ENCODE peak calls at places on chromosomes 11 and 22, in ten cellular contexts. K, W, E, M, J, N, U, G, B and Y are unnamed samples.

GRCh38 chr22:31926969-31927368 is 17.4 kb upstream of the YWHAH start:
- DNase-seq in M (peak), G (peak), E (no peak), J (no peak), B (peak), U (no peak), K (no peak), N (no peak), W (no peak), Y (no peak)

GRCh38 chr11:46345131-46345597 is 2.1 kb upstream of the DGKZ start:
- DNase-seq in M (no peak), U (no peak), E (no peak), B (no peak), G (no peak), K (no peak), N (peak), J (peak), W (peak), Y (no peak)

GRCh38 chr22:36470994-36471331 is 10.5 kb downstream of the TXN2 start:
- DNase-seq in K (no peak), B (no peak), W (no peak), G (no peak), E (no peak), U (no peak), J (no peak), N (no peak), M (no peak), Y (no peak)

GRCh38 chr22:49712195-49712791 is 115.4 kb downstream of the BRD1 start:
- DNase-seq in U (no peak), E (no peak), N (no peak), B (no peak), G (peak), M (no peak), K (no peak), J (no peak), W (no peak), Y (no peak)

GRCh38 chr22:30268331-30268730 is 1.7 kb upstream of the OSM start:
- DNase-seq in B (no peak), G (no peak), E (no peak), N (no peak), K (no peak), W (no peak), M (no peak), U (no peak), J (no peak), Y (no peak)

GRCh38 chr11:107962181-107962580 is 33.9 kb downstream of the RAB39A start:
- DNase-seq in U (no peak), M (no peak), G (peak), E (no peak), K (no peak), J (no peak), N (no peak), W (no peak), B (no peak), Y (no peak)

GRCh38 chr11:199782-200181 is 6.9 kb downstream of the SCGB1C1 start:
- DNase-seq in E (peak), J (no peak), G (no peak), B (no peak), K (no peak), N (peak), M (no peak), U (no peak), W (no peak), Y (no peak)

GRCh38 chr11:126833020-126833419 is 167.6 kb downstream of the KIRREL3 start:
- DNase-seq in G (peak), M (no peak), B (no peak), W (no peak), K (no peak), U (no peak), J (no peak), E (no peak), N (no peak), Y (no peak)

GRCh38 chr11:93169950-93170561 is 27.7 kb downstream of the SLC36A4 start:
- DNase-seq in K (no peak), U (no peak), E (no peak), W (no peak), N (no peak), M (no peak), B (peak), J (no peak), G (peak), Y (no peak)

GRCh38 chr11:76313913-76314740 is 66.8 kb downstream of the THAP12 start:
- DNase-seq in E (no peak), N (peak), B (no peak), W (no peak), M (no peak), K (no peak), U (no peak), J (no peak), G (peak), Y (no peak)

GRCh38 chr11:118897721-118898310 is 14.1 kb downstream of the CXCR5 start:
- DNase-seq in N (no peak), W (no peak), K (no peak), J (no peak), G (no peak), U (no peak), E (no peak), M (peak), B (peak), Y (no peak)

GRCh38 chr22:19610518-19611253 is 86.5 kb upstream of the CLDN5 start:
- DNase-seq in J (no peak), W (no peak), K (no peak), N (no peak), U (no peak), M (no peak), G (no peak), E (peak), B (no peak), Y (no peak)

GRCh38 chr11:20342347-20343279 is 20.9 kb upstream of the HTATIP2 start:
- DNase-seq in E (peak), U (no peak), K (no peak), B (no peak), N (no peak), J (no peak), M (peak), W (no peak), G (peak), Y (no peak)

GRCh38 chr11:12184696-12185095 is 74.3 kb downstream of the MICAL2 start:
- DNase-seq in K (no peak), G (no peak), U (no peak), N (no peak), M (no peak), W (no peak), J (no peak), E (no peak), B (no peak), Y (no peak)

GRCh38 chr11:71284525-71285092 is 32.2 kb upstream of the SHANK2 start:
- DNase-seq in U (no peak), M (peak), W (no peak), N (no peak), E (no peak), J (no peak), K (no peak), B (peak), G (peak), Y (peak)

GRCh38 chr11:84291996-84292395 is 1005.8 kb upstream of the CCDC90B start:
- DNase-seq in N (no peak), B (no peak), E (no peak), K (no peak), J (no peak), M (no peak), U (no peak), W (no peak), G (no peak), Y (no peak)

GRCh38 chr22:38180841-38181452 is 683 bp downstream of the PLA2G6 start:
- DNase-seq in E (peak), B (no peak), U (no peak), J (no peak), G (no peak), K (no peak), M (no peak), W (peak), N (peak), Y (no peak)

GRCh38 chr11:62558669-62559068 is 12.1 kb upstream of the AHNAK start:
- DNase-seq in N (no peak), M (no peak), B (no peak), E (no peak), W (peak), J (no peak), U (no peak), G (no peak), K (no peak), Y (no peak)

GRCh38 chr11:17839973-17840611 is 105.5 kb downstream of the KCNC1 start:
- DNase-seq in U (no peak), K (no peak), J (no peak), N (no peak), E (no peak), W (no peak), M (no peak), B (no peak), G (no peak), Y (no peak)

GRCh38 chr22:26952654-26953379 is 295.4 kb downstream of the MIAT start:
- DNase-seq in E (no peak), B (peak), W (no peak), J (no peak), K (no peak), U (no peak), G (no peak), M (peak), N (no peak), Y (no peak)

GRCh38 chr11:32892355-32893090 is at the start of gene QSER1:
- DNase-seq in J (peak), U (no peak), N (peak), B (peak), M (peak), K (peak), E (peak), W (peak), G (peak), Y (peak)

GRCh38 chr11:61509058-61510029 is 795 bp downstream of the LRRC10B start:
- DNase-seq in B (peak), G (peak), J (no peak), N (peak), E (peak), K (peak), W (peak), M (peak), U (no peak), Y (peak)

GRCh38 chr22:38799265-38800002 is 5.5 kb upstream of the DNAL4 start:
- DNase-seq in N (no peak), B (no peak), K (no peak), M (no peak), J (no peak), G (no peak), E (no peak), W (no peak), U (no peak), Y (no peak)

GRCh38 chr22:35104491-35104890 is 38.5 kb downstream of the ISX start:
- DNase-seq in M (no peak), U (no peak), B (no peak), W (no peak), K (no peak), E (no peak), N (no peak), J (no peak), G (no peak), Y (no peak)

GRCh38 chr22:23904855-23905254 is 10.7 kb downstream of the MIF start:
- DNase-seq in B (no peak), U (no peak), E (no peak), M (no peak), K (no peak), J (no peak), W (no peak), N (no peak), G (peak), Y (no peak)

GRCh38 chr11:121194731-121195596 is 93.9 kb downstream of the TECTA start:
- DNase-seq in B (peak), E (peak), M (peak), K (peak), U (no peak), J (no peak), W (no peak), G (peak), N (no peak), Y (peak)

GRCh38 chr11:35539781-35540281 is 14.4 kb upstream of the PAMR1 start:
- DNase-seq in W (no peak), E (no peak), K (no peak), B (no peak), G (peak), N (no peak), J (no peak), U (no peak), M (peak), Y (no peak)

GRCh38 chr11:95257596-95257995 is 26.6 kb upstream of the SESN3 start:
- DNase-seq in M (no peak), K (no peak), N (no peak), J (no peak), B (no peak), E (no peak), U (no peak), W (no peak), G (no peak), Y (no peak)

GRCh38 chr11:126332221-126332711 is 23.2 kb upstream of the ST3GAL4 start:
- DNase-seq in U (no peak), W (peak), B (no peak), G (no peak), E (no peak), N (no peak), K (no peak), M (peak), J (no peak), Y (peak)

GRCh38 chr11:61152816-61153592 is 8.2 kb downstream of the VPS37C start:
- DNase-seq in W (no peak), E (no peak), M (no peak), U (no peak), K (no peak), B (no peak), J (no peak), G (no peak), N (no peak), Y (no peak)

GRCh38 chr11:133403900-133404299 is 128.4 kb downstream of the OPCML start:
- DNase-seq in G (peak), N (no peak), B (peak), M (peak), U (no peak), J (no peak), W (no peak), E (no peak), K (no peak), Y (no peak)

GRCh38 chr11:2202900-2203439 is 31.4 kb upstream of the TH start:
- DNase-seq in K (no peak), U (no peak), J (no peak), G (no peak), M (no peak), E (no peak), N (no peak), B (no peak), W (peak), Y (peak)

GRCh38 chr11:3639841-3640240 is 2.0 kb downstream of the ART5 start:
- DNase-seq in J (no peak), K (no peak), B (no peak), M (no peak), E (no peak), G (no peak), U (no peak), W (no peak), N (no peak), Y (no peak)

GRCh38 chr11:88507771-88508557 is 170.4 kb upstream of the CTSC start:
- DNase-seq in M (no peak), K (no peak), N (no peak), J (no peak), E (no peak), W (peak), B (no peak), G (peak), U (no peak), Y (no peak)

GRCh38 chr22:38417252-38418060 is 37.5 kb downstream of the KCNJ4 start:
- DNase-seq in K (no peak), M (no peak), G (peak), W (peak), B (no peak), U (no peak), N (peak), E (no peak), J (no peak), Y (no peak)

GRCh38 chr22:43154887-43155536 is 3.7 kb downstream of the TSPO start:
- DNase-seq in N (peak), G (no peak), U (no peak), B (no peak), J (no peak), M (no peak), W (no peak), K (no peak), E (no peak), Y (no peak)